ENCODE peak calls at places on chromosome 5, in six cellular contexts. D is trophoblast cell, I is cardiac muscle cell, C is osteoblast, Z is right cardiac atrium, R is A549. E is an unnamed sample.
A peak's percentile ranks its signal among the peaks of the same experiment; 100 is the strongest.

GRCh38 chr5:43309657-43310056 is 3.6 kb downstream of the HMGCS1 start:
- DNase-seq in R (no peak), C (no peak), I (no peak), Z (no peak), D (no peak), E (peak; percentile 65)

GRCh38 chr5:14983666-14984441 is 112.3 kb upstream of the ANKH start:
- DNase-seq in R (no peak), C (no peak), I (no peak), Z (no peak), D (no peak), E (no peak)

GRCh38 chr5:39073759-39074008 is 515 bp downstream of the RICTOR start:
- DNase-seq in R (no peak), D (no peak), I (no peak), C (no peak), Z (no peak), E (no peak)

GRCh38 chr5:127011961-127012644 is 18.3 kb downstream of the MARCHF3 start:
- DNase-seq in R (no peak), Z (no peak), D (no peak), C (no peak), I (no peak), E (no peak)

GRCh38 chr5:33049298-33049697 is 338.2 kb downstream of the NPR3 start:
- DNase-seq in I (no peak), D (no peak), R (peak; percentile 40), Z (no peak), C (peak; percentile 58), E (no peak)

GRCh38 chr5:93892481-93892880 is 151.1 kb upstream of the POU5F2 start:
- DNase-seq in I (no peak), Z (no peak), C (no peak), D (no peak), R (no peak), E (no peak)

GRCh38 chr5:139438707-139439012 is 665 bp downstream of the DNAJC18 start:
- DNase-seq in Z (no peak), C (no peak), I (no peak), D (no peak), R (no peak), E (no peak)

GRCh38 chr5:141638771-141639170 is 2.0 kb downstream of the RELL2 start:
- DNase-seq in I (no peak), D (no peak), Z (no peak), R (no peak), C (no peak), E (no peak)

GRCh38 chr5:35926389-35927051 is 11.9 kb downstream of the CAPSL start:
- DNase-seq in D (peak; percentile 34), C (peak; percentile 68), I (peak; percentile 74), Z (no peak), R (peak; percentile 43), E (no peak)

GRCh38 chr5:173191015-173191414 is 44.0 kb downstream of the NKX2-5 start:
- DNase-seq in Z (no peak), I (no peak), C (no peak), D (no peak), R (no peak), E (no peak)

GRCh38 chr5:158977642-158978041 is 122.1 kb downstream of the EBF1 start:
- DNase-seq in R (no peak), I (no peak), C (no peak), D (no peak), Z (no peak), E (no peak)

GRCh38 chr5:113204525-113205161 is 228.0 kb downstream of the DCP2 start:
- DNase-seq in R (no peak), D (peak; percentile 37), C (no peak), I (no peak), Z (peak; percentile 76), E (peak; percentile 34)

GRCh38 chr5:76953551-76954382 is 922 bp downstream of the CRHBP start:
- DNase-seq in Z (peak; percentile 46), C (peak; percentile 58), D (no peak), R (no peak), I (peak; percentile 53), E (no peak)

GRCh38 chr5:169160405-169160901 is 140.5 kb downstream of the SLIT3 start:
- DNase-seq in D (no peak), C (peak; percentile 83), Z (peak; percentile 72), R (no peak), I (no peak), E (no peak)

GRCh38 chr5:58459276-58459859 is 518 bp downstream of the PLK2 start:
- DNase-seq in Z (peak; percentile 70), I (peak; percentile 56), R (peak; percentile 21), C (no peak), D (peak; percentile 28), E (no peak)

GRCh38 chr5:81232449-81233079 is 558 bp upstream of the CKMT2 start:
- DNase-seq in I (peak; percentile 82), C (no peak), D (peak; percentile 70), R (no peak), Z (peak; percentile 90), E (no peak)

GRCh38 chr5:65440456-65440855 is 41.3 kb downstream of the ADAMTS6 start:
- DNase-seq in Z (no peak), I (no peak), R (no peak), C (no peak), D (no peak), E (no peak)

GRCh38 chr5:126597156-126597555 is 2.1 kb upstream of the ALDH7A1 start:
- DNase-seq in D (peak; percentile 47), Z (no peak), I (no peak), R (peak; percentile 12), C (peak; percentile 75), E (peak; percentile 94)

GRCh38 chr5:16520806-16521205 is 55.2 kb upstream of the ZNF622 start:
- DNase-seq in C (no peak), Z (no peak), R (no peak), D (no peak), I (no peak), E (no peak)

GRCh38 chr5:2836133-2836532 is 84.7 kb upstream of the IRX2 start:
- DNase-seq in I (no peak), C (no peak), Z (no peak), R (no peak), D (no peak), E (no peak)

GRCh38 chr5:175840050-175840841 is 31.1 kb upstream of the CPLX2 start:
- DNase-seq in I (no peak), D (no peak), R (no peak), Z (no peak), C (no peak), E (no peak)

GRCh38 chr5:174355995-174356394 is 310.5 kb downstream of the NSG2 start:
- DNase-seq in Z (no peak), I (no peak), C (no peak), D (no peak), R (no peak), E (no peak)

GRCh38 chr5:170907758-170908157 is 45.9 kb downstream of the RANBP17 start:
- DNase-seq in Z (no peak), C (no peak), I (no peak), R (no peak), D (no peak), E (no peak)

GRCh38 chr5:115626444-115626823 is 598 bp upstream of the TMED7 start:
- DNase-seq in C (peak; percentile 80), I (no peak), R (no peak), Z (no peak), D (no peak), E (no peak)

GRCh38 chr5:147882586-147883313 is 4.2 kb downstream of the SCGB3A2 start:
- DNase-seq in R (no peak), C (no peak), D (peak; percentile 29), Z (no peak), I (peak; percentile 71), E (no peak)

GRCh38 chr5:10832421-10832820 is 71.4 kb upstream of the DAP start:
- DNase-seq in D (peak; percentile 83), R (no peak), Z (no peak), I (no peak), C (peak; percentile 11), E (no peak)

GRCh38 chr5:121698690-121699089 is 153.0 kb upstream of the FTMT start:
- DNase-seq in C (no peak), Z (no peak), D (no peak), R (no peak), I (no peak), E (no peak)

GRCh38 chr5:106894964-106895363 is 775.8 kb downstream of the EFNA5 start:
- DNase-seq in C (no peak), D (no peak), Z (no peak), R (no peak), I (no peak), E (no peak)

GRCh38 chr5:180235077-180235476 is 26.1 kb upstream of the RASGEF1C start:
- DNase-seq in I (no peak), R (no peak), D (no peak), C (no peak), Z (no peak), E (no peak)

GRCh38 chr5:34516686-34517085 is 139.4 kb upstream of the RAI14 start:
- DNase-seq in R (no peak), C (no peak), I (no peak), Z (no peak), D (no peak), E (no peak)

DNA sequence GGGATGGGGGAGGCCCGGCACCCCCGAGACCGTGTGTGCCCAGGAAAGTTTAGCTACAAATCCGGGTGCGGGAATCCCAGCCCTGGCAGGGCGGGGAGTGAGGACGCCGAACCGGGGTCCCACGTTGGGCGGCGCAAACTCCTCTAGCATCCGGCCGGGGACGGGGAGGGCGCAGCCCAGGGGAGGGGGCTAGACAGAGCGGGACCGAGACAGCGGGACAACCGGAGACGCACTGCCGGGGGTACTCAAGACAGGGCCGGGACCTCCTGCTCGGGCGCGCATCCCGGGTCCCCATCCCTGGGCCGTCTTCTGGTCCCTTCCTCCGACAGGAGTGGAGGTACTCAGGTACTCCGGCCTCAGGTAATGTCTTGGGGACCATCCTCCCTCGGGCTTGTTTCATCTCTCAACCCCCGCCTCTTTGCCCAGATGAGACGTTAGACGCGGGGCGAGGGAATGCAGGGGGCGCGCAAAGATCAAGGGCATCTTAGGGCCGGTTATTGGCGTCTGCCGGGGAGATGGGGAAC is 619 bp downstream of the PDZD2 start:
- DNase-seq in C (no peak), D (no peak), R (no peak), I (no peak), Z (peak; percentile 75), E (no peak)
- H3K27ac ChIP-seq in C (no peak overlapping the region), D (no peak overlapping the region), R (no peak overlapping the region), I (no peak overlapping the region), Z (peak overlapping the region; percentile 78), E (no peak overlapping the region)

GRCh38 chr5:54964405-54964804 is 21.0 kb downstream of the ESM1 start:
- DNase-seq in Z (no peak), R (no peak), C (no peak), I (no peak), D (no peak), E (no peak)
- H3K27ac ChIP-seq in Z (no peak overlapping the region), R (no peak overlapping the region), C (no peak overlapping the region), I (no peak overlapping the region), D (no peak overlapping the region), E (no peak overlapping the region)

DNA sequence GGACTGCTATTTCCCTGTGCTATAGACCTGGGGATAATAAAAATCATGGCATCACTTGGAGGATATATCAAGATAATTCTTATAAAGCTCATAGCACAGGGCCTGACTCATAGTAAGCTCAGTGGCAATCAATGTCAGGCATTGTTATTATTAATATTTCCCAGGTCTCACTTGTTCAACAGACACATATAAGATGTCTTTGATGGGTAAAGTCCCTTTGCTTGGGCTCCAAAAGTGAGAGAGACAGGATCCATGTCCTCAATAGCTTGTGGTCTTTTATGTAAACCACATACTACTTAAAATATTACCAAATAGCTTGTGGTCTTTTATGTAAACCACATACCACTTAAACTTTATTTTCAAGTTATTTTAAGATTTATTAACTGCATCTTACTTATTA is 11.2 kb downstream of the SH3RF2 start:
- DNase-seq in R (no peak), C (no peak), D (no peak), I (no peak), Z (no peak), E (no peak)
- H3K27ac ChIP-seq in R (no peak overlapping the region), C (no peak overlapping the region), D (no peak overlapping the region), I (no peak overlapping the region), Z (no peak overlapping the region), E (peak overlapping the region; percentile 71)

GRCh38 chr5:78896128-78896527 is 89.0 kb downstream of the ARSB start:
- DNase-seq in R (no peak), D (no peak), Z (no peak), C (no peak), I (no peak), E (no peak)
- H3K27ac ChIP-seq in R (no peak overlapping the region), D (no peak overlapping the region), Z (no peak overlapping the region), C (no peak overlapping the region), I (no peak overlapping the region), E (no peak overlapping the region)